ENCODE peak calls at places on chromosome 10, in six cellular contexts. Y is left colon; M is RWPE1; O is transverse colon; B is NCI-H748 treated with DMSO at 0.1 percent for 48 hours; S is stimulated activated CD4-positive, alpha-beta T cell treated with anti-CD3 and anti-CD28 coated beads, Interleukin-4, amount 100 ng/mL, for 4 hours. Q is an unnamed sample.

GRCh38 chr10:73889014-73889413 is 14.7 kb upstream of the CAMK2G start:
- DNase-seq in Y (no peak), M (peak), O (peak), B (no peak), S (no peak), Q (peak)

GRCh38 chr10:6894405-6894804 is 314.3 kb upstream of the PRKCQ start:
- DNase-seq in Y (no peak), M (no peak), O (no peak), B (no peak), S (no peak), Q (peak)

GRCh38 chr10:32471232-32471631 is 25.3 kb downstream of the CCDC7 start:
- DNase-seq in Y (no peak), M (no peak), O (no peak), B (no peak), S (no peak), Q (no peak)

GRCh38 chr10:102660891-102661613 is 16.8 kb downstream of the TRIM8 start:
- DNase-seq in Y (peak), M (no peak), O (peak), B (no peak), S (peak), Q (no peak)

GRCh38 chr10:34637419-34637911 is 177.6 kb downstream of the PARD3 start:
- DNase-seq in Y (no peak), M (peak), O (peak), B (peak), S (peak), Q (peak)

GRCh38 chr10:62048919-62049636 is 147.6 kb downstream of the ARID5B start:
- DNase-seq in Y (peak), M (peak), O (peak), B (peak), S (peak), Q (peak)

GRCh38 chr10:92740762-92741161 is 51.0 kb downstream of the HHEX start:
- DNase-seq in Y (no peak), M (no peak), O (no peak), B (no peak), S (no peak), Q (peak)

GRCh38 chr10:28734940-28735759 is 57.8 kb downstream of the BAMBI start:
- DNase-seq in Y (no peak), M (peak), O (no peak), B (no peak), S (no peak), Q (peak)

GRCh38 chr10:70228503-70228902 is 4.7 kb downstream of the PPA1 start:
- DNase-seq in Y (no peak), M (no peak), O (no peak), B (no peak), S (no peak), Q (no peak)

GRCh38 chr10:116787893-116788665 is 45.7 kb upstream of the HSPA12A start:
- DNase-seq in Y (no peak), M (peak), O (peak), B (peak), S (peak), Q (peak)

GRCh38 chr10:68135362-68135761 is 26.1 kb downstream of the MYPN start:
- DNase-seq in Y (no peak), M (no peak), O (no peak), B (no peak), S (no peak), Q (peak)

GRCh38 chr10:73801253-73801590 is 10.2 kb downstream of the NDST2 start:
- DNase-seq in Y (no peak), M (no peak), O (no peak), B (no peak), S (no peak), Q (no peak)

GRCh38 chr10:132120200-132120599 is 54.5 kb downstream of the JAKMIP3 start:
- DNase-seq in Y (no peak), M (no peak), O (no peak), B (no peak), S (no peak), Q (no peak)

GRCh38 chr10:100904903-100905302 is 7.9 kb upstream of the SLF2 start:
- DNase-seq in Y (no peak), M (no peak), O (peak), B (no peak), S (no peak), Q (no peak)

GRCh38 chr10:123870260-123870659 is 21.3 kb downstream of the CPXM2 start:
- DNase-seq in Y (no peak), M (no peak), O (no peak), B (no peak), S (no peak), Q (no peak)

GRCh38 chr10:128763588-128763987 is 637.4 kb upstream of the MKI67 start:
- DNase-seq in Y (no peak), M (no peak), O (no peak), B (no peak), S (no peak), Q (no peak)

GRCh38 chr10:6036861-6037321 is 25.3 kb downstream of the IL2RA start:
- DNase-seq in Y (no peak), M (no peak), O (no peak), B (no peak), S (no peak), Q (no peak)

GRCh38 chr10:34305189-34305588 is 509.9 kb downstream of the PARD3 start:
- DNase-seq in Y (no peak), M (peak), O (peak), B (peak), S (no peak), Q (peak)

GRCh38 chr10:4586756-4587155 is 239.3 kb upstream of the AKR1E2 start:
- DNase-seq in Y (no peak), M (no peak), O (no peak), B (no peak), S (no peak), Q (no peak)

GRCh38 chr10:129970404-129971364 is 6.6 kb upstream of the EBF3 start:
- DNase-seq in Y (no peak), M (no peak), O (no peak), B (no peak), S (no peak), Q (no peak)

GRCh38 chr10:27500886-27501285 is 3.2 kb upstream of the RAB18 start:
- DNase-seq in Y (no peak), M (peak), O (no peak), B (no peak), S (no peak), Q (peak)

GRCh38 chr10:132684164-132684891 is 101.6 kb downstream of the NKX6-2 start:
- DNase-seq in Y (peak), M (no peak), O (no peak), B (no peak), S (no peak), Q (peak)

GRCh38 chr10:100562806-100563293 is 27.1 kb downstream of the HIF1AN start:
- DNase-seq in Y (no peak), M (peak), O (no peak), B (no peak), S (peak), Q (peak)

GRCh38 chr10:93152136-93152535 is 78.4 kb downstream of the CYP26A1 start:
- DNase-seq in Y (no peak), M (peak), O (no peak), B (no peak), S (no peak), Q (peak)

GRCh38 chr10:14723052-14723689 is 51.5 kb downstream of the FAM107B start:
- DNase-seq in Y (no peak), M (no peak), O (no peak), B (no peak), S (no peak), Q (no peak)

GRCh38 chr10:42690449-42691360 is 52.3 kb upstream of the ZNF33B start:
- DNase-seq in Y (no peak), M (no peak), O (no peak), B (peak), S (no peak), Q (no peak)

GRCh38 chr10:122126763-122127659 is 138.0 kb downstream of the TACC2 start:
- DNase-seq in Y (peak), M (peak), O (no peak), B (no peak), S (no peak), Q (peak)

GRCh38 chr10:112532053-112532658 is 85.1 kb downstream of the VTI1A start:
- DNase-seq in Y (no peak), M (no peak), O (no peak), B (no peak), S (no peak), Q (no peak)

Q was measured in bronchial epithelial cell.